ENCODE peak calls at places on chromosome 16, in six cellular contexts. I is fibroblast of the aortic adventitia; G is stimulated activated naive CD4-positive, alpha-beta T cell; K is activated T-helper 2 cell treated with anti-CD3 and anti-CD28 coated beads, Interferon-gamma antibody, Interleukin-2, Interleukin-4, amounts not matched to agents 10 μg/mL and 5 μg/mL and 100 μg/mL, durations not matched to agents 14 hours and 24 hours and 36 hours; S is left ventricle myocardium superior; P is sciatic nerve. R is an unnamed sample.

GRCh38 chr16:59591480-59591879 is 857.4 kb upstream of the GOT2 start:
- DNase-seq in S (no peak), I (no peak), G (no peak), K (no peak), P (no peak), R (peak; percentile 35)

GRCh38 chr16:60929-61878 is 7.6 kb downstream of the SNRNP25 start:
- DNase-seq in I (no peak), K (no peak), G (no peak), S (peak; percentile 27), P (peak; percentile 59), R (no peak)

GRCh38 chr16:88772871-88773811 is 11.9 kb downstream of the PIEZO1 start:
- DNase-seq in K (no peak), I (peak; percentile 86), G (no peak), S (peak; percentile 65), P (peak; percentile 73), R (peak; percentile 95)

GRCh38 chr16:87953308-87954208 is 2.3 kb downstream of the BANP start:
- DNase-seq in P (no peak), I (no peak), S (no peak), K (no peak), G (no peak), R (no peak)

GRCh38 chr16:49899991-49900690 is 44.2 kb upstream of the ZNF423 start:
- DNase-seq in K (no peak), S (no peak), I (no peak), G (no peak), P (no peak), R (no peak)

GRCh38 chr16:14013571-14014283 is 57.4 kb upstream of the MRTFB start:
- DNase-seq in I (peak; percentile 83), K (no peak), P (no peak), G (no peak), S (no peak), R (peak; percentile 99)

GRCh38 chr16:11621920-11622651 is 35.4 kb upstream of the LITAF start:
- DNase-seq in S (peak; percentile 47), G (peak; percentile 23), I (peak; percentile 60), P (peak; percentile 67), K (peak; percentile 47), R (peak; percentile 69)

GRCh38 chr16:8675183-8676159 is 1.1 kb downstream of the ABAT start:
- DNase-seq in K (peak; percentile 30), P (no peak), G (peak; percentile 25), I (no peak), S (no peak), R (no peak)

GRCh38 chr16:35195173-35195863 is 1735.9 kb downstream of the TP53TG3F start:
- DNase-seq in G (no peak), I (no peak), S (no peak), K (no peak), P (no peak), R (no peak)

GRCh38 chr16:49640606-49641005 is 215.3 kb downstream of the ZNF423 start:
- DNase-seq in I (no peak), S (peak; percentile 43), G (no peak), P (no peak), K (no peak), R (no peak)

GRCh38 chr16:61580579-61580978 is 455.7 kb downstream of the CDH8 start:
- DNase-seq in I (no peak), K (no peak), P (no peak), S (no peak), G (no peak), R (no peak)

GRCh38 chr16:20997147-20997546 is 96.6 kb downstream of the LYRM1 start:
- DNase-seq in P (peak; percentile 22), I (no peak), K (no peak), S (no peak), G (no peak), R (no peak)

GRCh38 chr16:72649254-72649944 is 398.5 kb downstream of the ZFHX3 start:
- DNase-seq in K (no peak), P (no peak), S (no peak), G (no peak), I (no peak), R (no peak)

GRCh38 chr16:6218855-6219254 is 1113.8 kb upstream of the RBFOX1 start:
- DNase-seq in I (no peak), K (no peak), G (no peak), S (no peak), P (no peak), R (no peak)

GRCh38 chr16:19094542-19095365 is 19.0 kb upstream of the ITPRIPL2 start:
- DNase-seq in I (no peak), P (no peak), K (no peak), S (no peak), G (no peak), R (no peak)

GRCh38 chr16:78127130-78127529 is 27.7 kb downstream of the WWOX start:
- DNase-seq in S (no peak), K (no peak), G (no peak), I (peak; percentile 60), P (no peak), R (peak; percentile 47)

GRCh38 chr16:71911121-71911520 is 15.8 kb downstream of the IST1 start:
- DNase-seq in S (no peak), I (no peak), K (no peak), P (no peak), G (no peak), R (no peak)

GRCh38 chr16:84427553-84427952 is 59.2 kb downstream of the ATP2C2 start:
- DNase-seq in I (no peak), G (no peak), P (no peak), K (no peak), S (no peak), R (no peak)

GRCh38 chr16:87945351-87946042 is 5.7 kb upstream of the BANP start:
- DNase-seq in K (no peak), P (peak; percentile 86), G (peak; percentile 14), I (peak; percentile 70), S (peak; percentile 82), R (peak; percentile 83)

GRCh38 chr16:48430890-48431289 is 45.7 kb upstream of the SIAH1 start:
- DNase-seq in S (no peak), G (no peak), P (no peak), I (no peak), K (no peak), R (no peak)

GRCh38 chr16:14303182-14303618 is 232.1 kb downstream of the MRTFB start:
- DNase-seq in P (no peak), S (no peak), G (no peak), I (peak; percentile 45), K (no peak), R (peak; percentile 36)

GRCh38 chr16:72978212-72978611 is 69.7 kb downstream of the ZFHX3 start:
- DNase-seq in S (no peak), I (peak; percentile 70), K (no peak), P (no peak), G (no peak), R (no peak)

GRCh38 chr16:6317924-6318323 is 1014.7 kb upstream of the RBFOX1 start:
- DNase-seq in S (no peak), I (no peak), K (no peak), P (no peak), G (no peak), R (no peak)

GRCh38 chr16:50326835-50327465 is 41.8 kb downstream of the BRD7 start:
- DNase-seq in S (no peak), P (no peak), K (peak; percentile 61), G (peak; percentile 64), I (peak; percentile 47), R (peak; percentile 31)

GRCh38 chr16:70523621-70524405 is at the start of gene SF3B3:
- DNase-seq in G (peak; percentile 78), P (peak; percentile 81), I (no peak), K (peak; percentile 69), S (peak; percentile 82), R (no peak)

GRCh38 chr16:29978081-29978480 is 4.4 kb downstream of the TAOK2 start:
- DNase-seq in S (no peak), G (no peak), K (no peak), I (no peak), P (no peak), R (no peak)

GRCh38 chr16:70602831-70603230 is 43.5 kb upstream of the IL34 start:
- DNase-seq in S (no peak), K (no peak), P (peak; percentile 37), I (no peak), G (no peak), R (no peak)

GRCh38 chr16:28317040-28317880 is 24.9 kb downstream of the SBK1 start:
- DNase-seq in G (peak; percentile 59), I (peak; percentile 39), P (no peak), S (peak; percentile 60), K (peak; percentile 56), R (peak; percentile 37)

GRCh38 chr16:8931864-8932263 is 31.8 kb downstream of the USP7 start:
- DNase-seq in I (peak; percentile 74), G (peak; percentile 40), K (peak; percentile 21), P (peak; percentile 72), S (peak; percentile 68), R (peak; percentile 69)

GRCh38 chr16:50861451-50861850 is 119.6 kb downstream of the CYLD start:
- DNase-seq in P (no peak), I (no peak), G (no peak), S (no peak), K (no peak), R (no peak)

GRCh38 chr16:55625843-55626242 is 29.9 kb upstream of the SLC6A2 start:
- DNase-seq in S (no peak), I (no peak), P (no peak), K (no peak), G (no peak), R (no peak)

GRCh38 chr16:50711040-50711439 is 17.6 kb downstream of the NOD2 start:
- DNase-seq in K (no peak), I (no peak), P (no peak), G (no peak), S (no peak), R (no peak)

GRCh38 chr16:81447383-81448101 is 2.9 kb downstream of the CMIP start:
- DNase-seq in S (no peak), G (no peak), K (no peak), I (no peak), P (no peak), R (no peak)

GRCh38 chr16:50025544-50025931 is 513 bp downstream of the CNEP1R1 start:
- DNase-seq in P (no peak), G (peak; percentile 26), S (no peak), I (peak; percentile 14), K (peak; percentile 18), R (no peak)

GRCh38 chr16:67260426-67261063 is 11.8 kb downstream of the SLC9A5 start:
- DNase-seq in P (no peak), K (no peak), S (no peak), I (peak; percentile 81), G (no peak), R (peak; percentile 56)

GRCh38 chr16:52742052-52742451 is 195.1 kb upstream of the TOX3 start:
- DNase-seq in I (no peak), S (no peak), G (no peak), K (no peak), P (no peak), R (no peak)

GRCh38 chr16:85523602-85524364 is 89.3 kb upstream of the GSE1 start:
- DNase-seq in K (no peak), I (no peak), G (no peak), P (no peak), S (peak; percentile 72), R (peak; percentile 59)

GRCh38 chr16:58336332-58337089 is 41.7 kb upstream of the PRSS54 start:
- DNase-seq in G (peak; percentile 69), P (peak; percentile 91), K (peak; percentile 78), S (peak; percentile 91), I (peak; percentile 73), R (peak; percentile 68)

GRCh38 chr16:89009343-89010209 is 32.6 kb upstream of the CBFA2T3 start:
- DNase-seq in P (no peak), G (peak; percentile 7), K (no peak), I (peak; percentile 21), S (no peak), R (peak; percentile 4)

R was measured in fibroblast of lung.